ENCODE peak calls at places on chromosomes 2 and 18, in six cellular contexts. V, H, D, K, J and O are unnamed samples.

GRCh38 chr2:200756618-200757321 is 54.9 kb upstream of the BZW1 start:
- DNase-seq in V (no peak), H (no peak), D (no peak), K (no peak), J (peak; percentile 91), O (no peak)

GRCh38 chr18:40413160-40413559 is 1541.9 kb upstream of the PIK3C3 start:
- DNase-seq in V (no peak), H (no peak), D (no peak), K (no peak), J (peak; percentile 56), O (no peak)

GRCh38 chr2:84424152-84424551 is 34.9 kb downstream of the SUCLG1 start:
- DNase-seq in V (no peak), H (no peak), D (peak; percentile 2), K (no peak), J (peak; percentile 43), O (no peak)

GRCh38 chr2:237486334-237486818 is 675 bp upstream of the MLPH start:
- DNase-seq in V (no peak), H (no peak), D (no peak), K (no peak), J (peak; percentile 65), O (peak; percentile 66)

GRCh38 chr2:12300019-12300602 is 416.6 kb upstream of the TRIB2 start:
- DNase-seq in V (no peak), H (no peak), D (no peak), K (no peak), J (peak; percentile 45), O (no peak)

GRCh38 chr18:22166070-22166972 is 3.1 kb upstream of the GATA6 start:
- DNase-seq in V (peak; percentile 87), H (peak; percentile 73), D (no peak), K (no peak), J (no peak), O (peak; percentile 89)

GRCh38 chr2:188473306-188473705 is 181.6 kb downstream of the GULP1 start:
- DNase-seq in V (no peak), H (no peak), D (no peak), K (no peak), J (no peak), O (no peak)

GRCh38 chr18:1092228-1092627 is 187.6 kb downstream of the ADCYAP1 start:
- DNase-seq in V (no peak), H (no peak), D (no peak), K (no peak), J (no peak), O (no peak)

GRCh38 chr2:8595821-8596600 is 85.8 kb upstream of the ID2 start:
- DNase-seq in V (no peak), H (no peak), D (no peak), K (no peak), J (no peak), O (no peak)

GRCh38 chr2:105886029-105886454 is 141.3 kb downstream of the NCK2 start:
- DNase-seq in V (no peak), H (no peak), D (no peak), K (no peak), J (peak; percentile 72), O (peak; percentile 66)

GRCh38 chr2:8622924-8623465 is 58.9 kb upstream of the ID2 start:
- DNase-seq in V (no peak), H (no peak), D (no peak), K (no peak), J (no peak), O (no peak)

GRCh38 chr2:38708900-38709321 is 42.2 kb downstream of the SRSF7 start:
- DNase-seq in V (no peak), H (no peak), D (no peak), K (no peak), J (no peak), O (no peak)

GRCh38 chr2:201248288-201248844 is 12.0 kb upstream of the CASP8 start:
- DNase-seq in V (no peak), H (no peak), D (no peak), K (no peak), J (no peak), O (no peak)

GRCh38 chr2:696999-697627 is 19.9 kb upstream of the TMEM18 start:
- DNase-seq in V (no peak), H (no peak), D (no peak), K (no peak), J (no peak), O (no peak)

GRCh38 chr2:130901061-130901460 is 64.3 kb downstream of the ARHGEF4 start:
- DNase-seq in V (no peak), H (no peak), D (no peak), K (no peak), J (no peak), O (no peak)

GRCh38 chr2:34104601-34105000 is 505.5 kb upstream of the FAM98A start:
- DNase-seq in V (no peak), H (no peak), D (no peak), K (no peak), J (peak; percentile 59), O (no peak)

GRCh38 chr18:42047721-42048120 is 92.7 kb downstream of the PIK3C3 start:
- DNase-seq in V (no peak), H (no peak), D (no peak), K (no peak), J (peak; percentile 59), O (no peak)

GRCh38 chr2:177422271-177422670 is 29.7 kb downstream of the AGPS start:
- DNase-seq in V (no peak), H (no peak), D (no peak), K (no peak), J (peak; percentile 30), O (no peak)

GRCh38 chr2:158464426-158465281 is 7.9 kb downstream of the PKP4 start:
- DNase-seq in V (no peak), H (no peak), D (peak; percentile 40), K (no peak), J (peak; percentile 35), O (no peak)

GRCh38 chr2:225411452-225411851 is 11.9 kb downstream of the NYAP2 start:
- DNase-seq in V (no peak), H (no peak), D (peak; percentile 28), K (no peak), J (no peak), O (no peak)

GRCh38 chr2:207229161-207229560 is 63.4 kb upstream of the KLF7 start:
- DNase-seq in V (no peak), H (no peak), D (no peak), K (no peak), J (no peak), O (no peak)

GRCh38 chr2:165795011-165795410 is 964 bp upstream of the GALNT3 start:
- DNase-seq in V (no peak), H (no peak), D (no peak), K (no peak), J (peak; percentile 22), O (no peak)

GRCh38 chr2:94994063-94994913 is 31.2 kb upstream of the MAL start:
- DNase-seq in V (no peak), H (no peak), D (no peak), K (no peak), J (no peak), O (peak; percentile 45)

GRCh38 chr2:188435115-188435514 is 143.4 kb downstream of the GULP1 start:
- DNase-seq in V (no peak), H (no peak), D (no peak), K (no peak), J (no peak), O (no peak)

GRCh38 chr2:235283246-235283645 is 210.6 kb upstream of the AGAP1 start:
- DNase-seq in V (no peak), H (no peak), D (no peak), K (no peak), J (peak; percentile 29), O (no peak)

GRCh38 chr18:62480927-62481326 is 41.9 kb upstream of the ZCCHC2 start:
- DNase-seq in V (no peak), H (no peak), D (no peak), K (no peak), J (no peak), O (no peak)

GRCh38 chr2:58497189-58497588 is 256.1 kb upstream of the FANCL start:
- DNase-seq in V (no peak), H (no peak), D (no peak), K (no peak), J (peak; percentile 68), O (no peak)

GRCh38 chr2:219234331-219234730 is 4.7 kb downstream of the ANKZF1 start:
- DNase-seq in V (no peak), H (no peak), D (no peak), K (no peak), J (no peak), O (no peak)
- H3K27ac ChIP-seq in V (no peak overlapping the region), H (no peak overlapping the region), D (no peak overlapping the region), K (no peak overlapping the region), J (no peak overlapping the region), O (no peak overlapping the region)

GRCh38 chr2:217647226-217647625 is 355.6 kb downstream of the TNS1 start:
- DNase-seq in V (no peak), H (no peak), D (no peak), K (no peak), J (no peak), O (no peak)

GRCh38 chr2:217652761-217653160 is 350.0 kb downstream of the TNS1 start:
- DNase-seq in V (no peak), H (no peak), D (no peak), K (no peak), J (peak; percentile 62), O (no peak)

GRCh38 chr2:217650716-217651360 is 352.0 kb downstream of the TNS1 start:
- DNase-seq in V (peak; percentile 53), H (peak; percentile 43), D (peak; percentile 44), K (no peak), J (peak; percentile 75), O (no peak)

GRCh38 chr2:217647925-217648324 is 354.9 kb downstream of the TNS1 start:
- DNase-seq in V (no peak), H (no peak), D (no peak), K (no peak), J (no peak), O (no peak)

GRCh38 chr2:217650229-217650628 is 352.6 kb downstream of the TNS1 start:
- DNase-seq in V (no peak), H (no peak), D (no peak), K (no peak), J (no peak), O (no peak)
- H3K4me3 ChIP-seq in V (no peak overlapping the region), H (no peak overlapping the region), D (no peak overlapping the region), K (no peak overlapping the region), J (no peak overlapping the region), O (no peak overlapping the region)

GRCh38 chr18:12656671-12657047 is 1.2 kb downstream of the SPIRE1 start:
- DNase-seq in V (no peak), H (no peak), D (no peak), K (no peak), J (peak; percentile 72), O (no peak)

GRCh38 chr18:12651651-12652050 is 6.3 kb downstream of the SPIRE1 start:
- DNase-seq in V (no peak), H (no peak), D (no peak), K (no peak), J (no peak), O (no peak)

GRCh38 chr18:12657048-12657848 is 659 bp downstream of the SPIRE1 start:
- DNase-seq in V (peak; percentile 69), H (peak; percentile 48), D (no peak), K (peak; percentile 69), J (peak; percentile 82), O (peak; percentile 77)

GRCh38 chr18:12654971-12655370 is 2.9 kb downstream of the SPIRE1 start:
- DNase-seq in V (no peak), H (no peak), D (no peak), K (no peak), J (no peak), O (no peak)

GRCh38 chr18:12652861-12653401 is 5.0 kb downstream of the SPIRE1 start:
- DNase-seq in V (no peak), H (no peak), D (no peak), K (no peak), J (peak; percentile 84), O (no peak)
- H3K27ac ChIP-seq in V (no peak overlapping the region), H (peak overlapping the region; percentile 31), D (no peak overlapping the region), K (peak overlapping the region; percentile 46), J (peak overlapping the region; percentile 64), O (peak overlapping the region; percentile 14)

GRCh38 chr2:96296925-96297324 is 8.4 kb downstream of the SNRNP200 start:
- DNase-seq in V (no peak), H (no peak), D (no peak), K (no peak), J (no peak), O (no peak)
- H3K4me3 ChIP-seq in V (no peak overlapping the region), H (no peak overlapping the region), D (no peak overlapping the region), K (no peak overlapping the region), J (no peak overlapping the region), O (no peak overlapping the region)